ENCODE peak calls at places on chromosomes 16 and 17, in four cellular contexts. C is EL, A is HepG2, E is NCI-H1436. N is an unnamed sample.

GRCh38 chr17:5033352-5034015 is 1.7 kb downstream of the SLC52A1 start:
- DNase-seq in C (no peak), A (no peak), E (no peak), N (no peak)

GRCh38 chr16:87350031-87350430 is 32.8 kb upstream of the C16orf95 start:
- DNase-seq in C (no peak), A (no peak), E (no peak), N (no peak)

GRCh38 chr17:59837362-59838195 is 55.2 kb downstream of the TUBD1 start:
- DNase-seq in A (peak), E (peak), C (peak), N (peak)

GRCh38 chr16:3530371-3530914 is 29.6 kb downstream of the CLUAP1 start:
- DNase-seq in C (no peak), E (no peak), A (no peak), N (no peak)

GRCh38 chr16:85369741-85370528 is 243.2 kb upstream of the GSE1 start:
- DNase-seq in A (peak), C (peak), E (peak), N (no peak)

GRCh38 chr17:29870836-29871430 is 59.1 kb downstream of the SSH2 start:
- DNase-seq in E (no peak), C (no peak), A (no peak), N (no peak)

GRCh38 chr17:74547736-74548135 is 1.8 kb upstream of the CD300C start:
- DNase-seq in E (no peak), C (no peak), A (no peak), N (no peak)

GRCh38 chr16:51048544-51048943 is 102.5 kb downstream of the SALL1 start:
- DNase-seq in E (no peak), A (no peak), C (peak), N (no peak)

N was measured in AG09309.